ENCODE peak calls at places on chromosome 10, in five cellular contexts. Q is Caco-2, L is cardiac fibroblast, J is HFFc6, V is A549. N is an unnamed sample.

GRCh38 chr10:7432884-7433726 is 22.3 kb upstream of the SFMBT2 start:
- DNase-seq in Q (no peak), L (no peak), J (no peak), V (no peak), N (no peak)

GRCh38 chr10:71486465-71487114 is 89.9 kb downstream of the CDH23 start:
- DNase-seq in Q (peak; percentile 65), L (peak; percentile 46), J (peak; percentile 8), V (no peak), N (no peak)

GRCh38 chr10:97011397-97011796 is 174.4 kb downstream of the SLIT1 start:
- DNase-seq in Q (no peak), L (no peak), J (no peak), V (no peak), N (no peak)

GRCh38 chr10:63105811-63106755 is 27.0 kb upstream of the NRBF2 start:
- DNase-seq in Q (no peak), L (peak; percentile 90), J (peak; percentile 53), V (no peak), N (no peak)

GRCh38 chr10:116637830-116638229 is 17.1 kb downstream of the PNLIPRP2 start:
- DNase-seq in Q (no peak), L (no peak), J (no peak), V (no peak), N (no peak)

GRCh38 chr10:93300518-93300917 is 181.6 kb downstream of the MYOF start:
- DNase-seq in Q (no peak), L (no peak), J (no peak), V (no peak), N (no peak)

GRCh38 chr10:34956756-34957155 is 133.4 kb downstream of the CUL2 start:
- DNase-seq in Q (no peak), L (no peak), J (peak; percentile 7), V (peak; percentile 18), N (no peak)

GRCh38 chr10:24439935-24440334 is 231.0 kb downstream of the KIAA1217 start:
- DNase-seq in Q (no peak), L (no peak), J (no peak), V (no peak), N (no peak)

GRCh38 chr10:121616291-121616690 is 18.0 kb upstream of the FGFR2 start:
- DNase-seq in Q (no peak), L (no peak), J (no peak), V (no peak), N (no peak)

GRCh38 chr10:117431160-117431559 is 55.9 kb upstream of the PDZD8 start:
- DNase-seq in Q (no peak), L (peak; percentile 36), J (peak; percentile 54), V (peak; percentile 21), N (peak; percentile 77)

GRCh38 chr10:4721994-4722753 is 103.8 kb upstream of the AKR1E2 start:
- DNase-seq in Q (no peak), L (peak; percentile 85), J (peak; percentile 31), V (no peak), N (no peak)

GRCh38 chr10:43371418-43371817 is at the start of gene FXYD4:
- DNase-seq in Q (no peak), L (no peak), J (no peak), V (no peak), N (no peak)

GRCh38 chr10:84401838-84402611 is 73.6 kb downstream of the CCSER2 start:
- DNase-seq in Q (no peak), L (no peak), J (no peak), V (no peak), N (peak; percentile 24)

GRCh38 chr10:83522881-83523386 is 616.4 kb upstream of the GHITM start:
- DNase-seq in Q (no peak), L (peak; percentile 84), J (no peak), V (no peak), N (no peak)

GRCh38 chr10:499991-500390 is 189.5 kb downstream of the DIP2C start:
- DNase-seq in Q (peak; percentile 18), L (no peak), J (no peak), V (no peak), N (no peak)

GRCh38 chr10:14063531-14064317 is 267.0 kb downstream of the FRMD4A start:
- DNase-seq in Q (no peak), L (peak; percentile 90), J (peak; percentile 75), V (no peak), N (no peak)

GRCh38 chr10:60825520-60825919 is 47.2 kb downstream of the CDK1 start:
- DNase-seq in Q (no peak), L (no peak), J (no peak), V (no peak), N (no peak)

GRCh38 chr10:89062861-89063260 is 72.3 kb downstream of the FAS start:
- DNase-seq in Q (no peak), L (peak; percentile 57), J (no peak), V (no peak), N (no peak)

GRCh38 chr10:129689681-129690080 is 222.6 kb downstream of the MGMT start:
- DNase-seq in Q (no peak), L (no peak), J (no peak), V (no peak), N (no peak)

GRCh38 chr10:128044961-128045832 is 81.0 kb downstream of the MKI67 start:
- DNase-seq in Q (no peak), L (no peak), J (no peak), V (no peak), N (no peak)

GRCh38 chr10:964321-964987 is 23.8 kb upstream of the GTPBP4 start:
- DNase-seq in Q (no peak), L (no peak), J (no peak), V (no peak), N (no peak)

GRCh38 chr10:63478564-63478963 is 12.8 kb upstream of the JMJD1C start:
- DNase-seq in Q (no peak), L (no peak), J (no peak), V (no peak), N (no peak)

GRCh38 chr10:43906470-43906869 is 257.8 kb upstream of the ZNF32 start:
- DNase-seq in Q (no peak), L (no peak), J (no peak), V (no peak), N (no peak)

GRCh38 chr10:92126100-92126650 is 164.7 kb downstream of the CPEB3 start:
- DNase-seq in Q (no peak), L (peak; percentile 26), J (no peak), V (no peak), N (no peak)

GRCh38 chr10:9305018-9305655 is 1250.6 kb downstream of the GATA3 start:
- DNase-seq in Q (no peak), L (peak; percentile 49), J (peak; percentile 10), V (no peak), N (peak; percentile 25)

GRCh38 chr10:9299966-9300365 is 1245.5 kb downstream of the GATA3 start:
- DNase-seq in Q (no peak), L (no peak), J (no peak), V (no peak), N (no peak)

GRCh38 chr10:9301148-9301547 is 1246.7 kb downstream of the GATA3 start:
- DNase-seq in Q (no peak), L (peak; percentile 5), J (no peak), V (no peak), N (no peak)

GRCh38 chr10:9301554-9301953 is 1247.1 kb downstream of the GATA3 start:
- DNase-seq in Q (no peak), L (no peak), J (no peak), V (no peak), N (no peak)

GRCh38 chr10:9302142-9302746 is 1247.8 kb downstream of the GATA3 start:
- DNase-seq in Q (no peak), L (peak; percentile 69), J (peak; percentile 49), V (peak; percentile 16), N (peak; percentile 36)
- TF ChIP-seq CTCF in Q (peak; percentile 40), L (no peak), J (peak; percentile 80), V (peak; percentile 71), N (peak; percentile 48)

DNA sequence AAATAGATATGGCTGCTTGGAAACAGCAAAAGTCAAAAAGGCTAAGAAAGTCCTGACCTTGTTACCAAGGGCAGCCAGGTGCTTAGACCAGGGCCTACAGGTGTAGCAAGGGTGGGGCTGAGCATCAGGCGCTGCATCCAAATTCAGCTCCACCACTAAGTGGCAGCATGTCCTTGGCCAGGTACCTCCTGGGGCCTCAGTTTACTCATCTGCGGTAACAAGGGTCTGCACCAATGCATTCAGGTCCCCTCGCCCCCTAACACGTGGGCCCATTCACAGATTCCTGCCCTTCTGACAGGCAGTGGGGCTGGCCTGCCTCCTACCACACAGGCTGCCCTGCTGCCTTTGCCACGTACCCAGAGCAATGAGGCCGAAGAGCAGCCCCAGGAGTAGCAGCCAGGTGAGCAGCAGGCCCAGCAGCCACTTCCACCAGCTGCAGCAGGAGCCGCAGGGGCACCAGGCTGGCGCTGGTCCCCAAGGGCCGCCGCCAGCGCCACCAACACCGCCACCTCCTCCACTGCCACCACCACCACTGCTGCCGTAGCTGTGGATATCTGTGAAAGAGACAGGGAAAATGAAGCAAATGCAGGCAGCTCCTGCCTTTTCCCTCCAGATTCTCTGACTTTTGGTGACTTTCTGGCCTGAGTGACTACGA is 28.9 kb downstream of the COL17A1 start:
- DNase-seq in Q (no peak), L (no peak), J (no peak), V (no peak), N (no peak)
- TF ChIP-seq CTCF in Q (no peak), L (no peak), J (no peak), V (no peak), N (no peak)

GRCh38 chr10:133031541-133032125 is 56.1 kb upstream of the ADGRA1 start:
- DNase-seq in Q (no peak), L (no peak), J (no peak), V (no peak), N (no peak)

GRCh38 chr10:133028956-133029355 is 58.8 kb upstream of the ADGRA1 start:
- DNase-seq in Q (no peak), L (no peak), J (no peak), V (no peak), N (no peak)

GRCh38 chr10:133030791-133031190 is 56.9 kb upstream of the ADGRA1 start:
- DNase-seq in Q (peak; percentile 82), L (no peak), J (no peak), V (no peak), N (no peak)

GRCh38 chr10:133028158-133028557 is 59.6 kb upstream of the ADGRA1 start:
- DNase-seq in Q (no peak), L (no peak), J (no peak), V (no peak), N (no peak)

GRCh38 chr10:133030126-133030525 is 57.6 kb upstream of the ADGRA1 start:
- DNase-seq in Q (no peak), L (no peak), J (no peak), V (no peak), N (no peak)
- TF ChIP-seq CTCF in Q (no peak), L (no peak), J (no peak), V (no peak), N (no peak)

DNA sequence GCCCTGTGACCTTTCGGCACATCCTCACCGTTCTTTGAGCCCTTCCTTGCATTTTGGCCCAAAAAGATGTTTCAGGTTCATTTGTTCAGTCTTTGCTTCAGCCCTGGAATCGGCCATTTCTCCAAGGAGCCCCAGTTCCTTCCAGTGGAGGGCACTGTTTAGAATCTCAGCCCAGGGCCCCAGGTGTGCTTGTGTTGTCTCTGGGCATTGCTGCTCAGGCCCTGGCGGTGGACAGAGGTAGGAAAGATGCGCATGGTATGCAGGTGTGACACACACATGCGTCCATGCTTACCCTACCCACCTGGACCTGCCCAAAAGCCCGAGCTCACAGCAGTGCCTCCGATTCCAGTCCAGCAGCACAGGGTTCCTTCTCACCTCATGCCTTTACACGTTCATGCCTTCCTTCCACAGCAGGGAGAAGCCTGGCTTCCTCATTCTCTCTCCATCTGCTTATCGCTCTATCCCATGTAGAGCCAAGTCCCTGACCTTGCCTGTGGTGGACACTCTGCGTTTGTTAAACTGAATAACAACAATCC is 70.6 kb downstream of the LHPP start:
- DNase-seq in Q (peak; percentile 83), L (peak; percentile 13), J (peak; percentile 2), V (peak; percentile 56), N (peak; percentile 68)
- TF ChIP-seq CTCF in Q (peak; percentile 94), L (peak; percentile 43), J (peak; percentile 68), V (peak; percentile 27), N (peak; percentile 18)

GRCh38 chr10:132508497-132509443 is 28.8 kb upstream of the INPP5A start:
- DNase-seq in Q (peak; percentile 35), L (no peak), J (no peak), V (no peak), N (no peak)
- TF ChIP-seq CTCF in Q (no peak), L (no peak), J (no peak), V (no peak), N (no peak)

N was measured in RWPE1.